ENCODE peak calls at places on chromosomes 12 and 14, in six cellular contexts. L is sigmoid colon, T is HFF-Myc, P is ascending aorta, Z is GM12864, E is right atrium auricular region. K is an unnamed sample.

GRCh38 chr14:49196327-49196726 is 389.9 kb downstream of the RPS29 start:
- DNase-seq in E (no peak), P (no peak), T (no peak), Z (no peak), L (no peak), K (no peak)

GRCh38 chr14:76647699-76648298 is 113.5 kb upstream of the VASH1 start:
- DNase-seq in T (peak; percentile 27), P (no peak), E (no peak), L (no peak), Z (peak; percentile 27), K (peak; percentile 64)

GRCh38 chr12:30908389-30909087 is 18.0 kb upstream of the TSPAN11 start:
- DNase-seq in T (peak; percentile 97), P (no peak), L (no peak), Z (no peak), E (no peak), K (peak; percentile 93)

GRCh38 chr14:23483216-23483854 is 13.8 kb downstream of the NGDN start:
- DNase-seq in T (no peak), E (no peak), P (no peak), L (no peak), Z (no peak), K (no peak)

GRCh38 chr12:72957454-72957853 is 685.3 kb downstream of the TRHDE start:
- DNase-seq in L (no peak), P (no peak), Z (no peak), E (no peak), T (no peak), K (no peak)

GRCh38 chr14:94110552-94111181 is at the start of gene IFI27:
- DNase-seq in L (peak; percentile 76), E (peak; percentile 87), Z (no peak), T (no peak), P (peak; percentile 21), K (peak; percentile 94)

GRCh38 chr14:67485501-67486095 is 2.9 kb downstream of the TMEM229B start:
- DNase-seq in T (no peak), L (no peak), P (no peak), Z (no peak), E (no peak), K (no peak)

GRCh38 chr14:90543876-90544275 is 147.0 kb downstream of the CALM1 start:
- DNase-seq in Z (no peak), P (no peak), E (no peak), L (no peak), T (no peak), K (no peak)

GRCh38 chr12:4974217-4974616 is 64.5 kb downstream of the KCNA1 start:
- DNase-seq in T (no peak), P (no peak), E (no peak), Z (no peak), L (no peak), K (no peak)

GRCh38 chr12:23771230-23771949 is 178.1 kb downstream of the SOX5 start:
- DNase-seq in Z (no peak), L (peak; percentile 67), T (no peak), P (peak; percentile 23), E (peak; percentile 83), K (peak; percentile 28)

GRCh38 chr12:124548854-124549378 is 18.5 kb downstream of the NCOR2 start:
- DNase-seq in T (no peak), Z (no peak), L (peak; percentile 88), P (no peak), E (no peak), K (peak; percentile 91)

DNA sequence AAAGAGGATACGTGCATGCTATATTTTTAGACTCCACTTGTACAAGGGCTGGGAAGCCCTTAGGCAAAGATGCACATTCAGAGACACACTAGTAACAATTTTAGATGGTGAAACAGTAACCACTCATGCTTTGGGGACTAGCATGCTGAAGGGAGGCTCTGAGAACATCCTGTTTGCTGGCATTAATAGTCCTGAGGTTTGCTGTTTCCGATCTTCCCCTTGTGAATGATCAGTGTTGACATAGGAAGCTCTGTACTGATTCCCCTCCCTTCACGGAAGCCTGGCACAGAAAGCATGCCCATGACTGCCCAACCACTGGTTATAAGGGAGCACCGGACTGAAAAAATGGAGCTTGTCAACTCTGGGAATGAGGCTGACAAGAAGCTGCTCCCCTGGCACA is 164.6 kb downstream of the GCH1 start:
- DNase-seq in T (no peak), P (no peak), E (peak; percentile 52), Z (no peak), L (no peak), K (no peak)
- H3K4me3 ChIP-seq in T (no peak overlapping the region), P (no peak overlapping the region), E (no peak overlapping the region), Z (no peak overlapping the region), L (no peak overlapping the region), K (no peak overlapping the region)

DNA sequence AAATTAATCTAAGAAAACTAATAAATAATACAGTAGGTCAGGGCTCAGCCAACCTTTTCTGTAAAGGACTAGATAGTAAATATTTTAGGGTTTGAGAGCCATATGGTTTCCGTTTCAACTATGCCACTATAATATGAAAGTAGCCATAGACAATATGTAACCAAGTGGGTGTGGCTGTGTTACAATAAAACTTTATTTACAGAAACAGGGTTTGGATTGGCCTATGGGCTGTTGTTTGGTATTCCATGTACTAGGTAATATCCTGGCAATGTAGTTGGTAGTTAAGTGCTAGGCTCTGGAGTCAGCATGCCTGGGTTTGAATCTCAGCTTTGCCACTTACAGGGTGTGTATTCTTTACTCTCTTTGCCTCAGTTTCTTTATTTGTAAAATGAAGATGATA is 156.5 kb upstream of the RPH3A start:
- DNase-seq in P (no peak), T (no peak), L (no peak), Z (no peak), E (no peak), K (no peak)
- TF ChIP-seq CTCF in P (no peak), T (no peak), L (no peak), Z (no peak), E (no peak), K (no peak)

GRCh38 chr12:54193437-54193836 is 4.7 kb upstream of the SMUG1 start:
- DNase-seq in L (no peak), P (no peak), Z (no peak), T (no peak), E (no peak), K (no peak)

GRCh38 chr12:54196396-54196795 is 7.6 kb upstream of the SMUG1 start:
- DNase-seq in L (no peak), T (no peak), Z (no peak), E (no peak), P (no peak), K (no peak)

GRCh38 chr12:54195080-54195479 is 6.3 kb upstream of the SMUG1 start:
- DNase-seq in Z (no peak), P (no peak), T (no peak), E (no peak), L (no peak), K (no peak)

GRCh38 chr12:54197037-54197909 is 8.5 kb upstream of the SMUG1 start:
- DNase-seq in T (no peak), E (no peak), P (no peak), L (no peak), Z (no peak), K (peak; percentile 20)

DNA sequence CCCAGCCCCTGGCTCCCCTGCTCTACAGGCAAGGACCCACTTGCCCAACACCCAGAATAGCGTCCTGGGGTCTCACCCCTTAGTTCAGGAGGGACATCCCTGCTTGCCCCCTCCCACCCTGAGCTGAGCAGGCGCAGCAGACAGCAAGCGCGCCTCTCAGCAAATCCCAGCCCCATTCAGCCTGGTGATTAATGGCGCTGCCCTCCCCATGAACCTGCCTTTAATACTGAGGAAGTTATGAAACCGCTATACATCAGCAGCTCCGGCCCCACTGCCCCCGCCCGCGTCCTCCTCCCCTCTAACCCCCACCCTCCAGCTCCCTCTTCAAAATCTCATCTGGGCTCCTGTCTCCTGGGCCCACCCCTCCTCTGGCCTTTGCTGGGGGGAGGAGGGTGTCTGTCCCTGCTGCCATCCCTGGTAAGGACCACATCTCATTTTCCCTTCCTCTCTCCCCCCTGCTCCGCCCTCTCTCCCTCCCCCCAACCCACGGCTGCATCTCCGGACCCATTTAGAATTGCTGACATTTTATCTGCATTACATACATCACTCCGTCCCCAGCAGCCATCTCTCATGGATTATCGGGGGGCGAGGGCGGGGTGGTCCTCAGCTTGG is 7.1 kb upstream of the SMUG1 start:
- DNase-seq in P (no peak), Z (no peak), L (no peak), T (no peak), E (no peak), K (peak; percentile 53)
- H3K4me3 ChIP-seq in P (no peak overlapping the region), Z (no peak overlapping the region), L (no peak overlapping the region), T (no peak overlapping the region), E (no peak overlapping the region), K (no peak overlapping the region)

DNA sequence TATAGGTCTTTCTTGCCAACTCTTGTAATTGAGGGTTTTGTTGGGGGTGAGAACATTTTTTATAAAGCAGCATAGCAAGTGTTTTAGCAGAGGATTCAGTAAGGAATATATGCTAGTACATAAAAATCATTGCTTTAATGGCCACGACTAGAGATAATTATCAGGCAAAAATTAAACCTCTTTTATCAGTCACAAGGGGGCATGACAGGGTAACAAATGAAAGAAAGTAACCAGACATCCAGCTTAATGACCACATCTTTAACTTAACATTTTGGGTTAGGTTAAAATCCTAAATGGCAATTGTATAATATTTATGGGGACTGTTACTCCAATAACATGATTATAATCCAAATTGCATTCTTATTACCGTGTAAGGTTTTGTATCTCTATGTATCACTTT is 119.6 kb downstream of the LRRIQ1 start:
- DNase-seq in E (no peak), P (no peak), Z (no peak), L (no peak), T (no peak), K (peak; percentile 42)
- TF ChIP-seq CTCF in E (no peak), P (no peak), Z (no peak), L (no peak), T (peak; percentile 8), K (peak; percentile 18)

GRCh38 chr12:57239587-57240068 is 10.1 kb downstream of the SHMT2 start:
- DNase-seq in P (no peak), Z (no peak), T (no peak), E (no peak), L (no peak), K (no peak)

GRCh38 chr12:57242329-57242690 is 8.7 kb downstream of the STAC3 start:
- DNase-seq in P (no peak), E (no peak), T (no peak), Z (no peak), L (peak; percentile 71), K (no peak)

GRCh38 chr12:57240069-57240921 is 10.7 kb downstream of the STAC3 start:
- DNase-seq in Z (no peak), E (no peak), P (no peak), L (peak; percentile 77), T (no peak), K (peak; percentile 60)

GRCh38 chr12:57241556-57242310 is 9.3 kb downstream of the STAC3 start:
- DNase-seq in E (no peak), T (no peak), L (peak; percentile 65), Z (no peak), P (no peak), K (no peak)

DNA sequence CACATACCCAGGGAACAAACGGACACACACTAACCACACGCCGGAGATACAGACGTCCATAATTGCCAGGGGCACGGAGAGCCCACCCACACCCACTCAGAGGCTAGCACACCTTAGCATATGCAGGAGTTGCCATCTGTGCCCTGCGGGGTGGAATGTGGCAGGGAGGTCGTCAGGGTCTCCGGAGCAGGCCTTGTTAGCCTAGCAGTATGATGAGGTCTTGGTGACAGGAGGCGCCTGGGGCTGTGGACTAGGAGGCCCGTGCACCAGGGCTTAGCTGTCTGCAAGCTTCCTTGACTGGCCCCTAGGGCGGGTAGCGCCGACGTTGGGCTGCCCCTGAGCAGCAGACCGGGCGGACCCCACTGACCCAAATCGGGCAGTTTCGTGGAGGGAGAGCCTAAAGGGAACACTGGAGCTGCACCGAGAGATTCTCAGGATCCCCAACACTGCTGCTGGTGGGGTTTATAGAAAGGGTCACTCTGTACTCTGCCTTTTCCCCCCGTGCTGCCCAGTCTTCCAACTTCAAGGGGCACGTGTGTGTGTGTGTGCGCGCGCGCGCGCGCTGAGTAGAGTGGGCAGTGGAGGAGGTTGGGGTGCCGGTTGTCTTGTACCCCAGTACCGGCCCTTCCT is 9.9 kb downstream of the STAC3 start:
- DNase-seq in T (no peak), P (no peak), Z (no peak), E (no peak), L (peak; percentile 63), K (no peak)
- H3K4me3 ChIP-seq in T (peak overlapping the region; percentile 57), P (peak overlapping the region; percentile 62), Z (peak overlapping the region; percentile 61), E (no peak overlapping the region), L (no peak overlapping the region), K (peak overlapping the region; percentile 76)